ENCODE peak calls at places on chromosomes 6 and 20, in seven cellular contexts. One of them, this sample, is unnamed. For H3K4me1, the result is how much of the 10 kb centered on the place peaks cover.

GRCh38 chr20:20562507-20562906 is 149.9 kb downstream of the RALGAPA2 start:
- DNase-seq in PC-3: no peak
- DNase-seq in stomach: no peak
- DNase-seq in transverse colon: no peak
- DNase-seq in endothelial cell of umbilical vein: no peak
- DNase-seq in CD8-positive, alpha-beta T cell: no peak
- DNase-seq in IMR-90: no peak
- DNase-seq in this sample: no peak

GRCh38 chr6:2518029-2518428 is 232.7 kb downstream of the MYLK4 start:
- DNase-seq in PC-3: peak
- DNase-seq in stomach: no peak
- DNase-seq in transverse colon: no peak
- DNase-seq in endothelial cell of umbilical vein: no peak
- DNase-seq in CD8-positive, alpha-beta T cell: no peak
- DNase-seq in IMR-90: no peak
- DNase-seq in this sample: no peak

GRCh38 chr20:48189177-48189576 is 403.9 kb upstream of the SULF2 start:
- DNase-seq in PC-3: peak
- DNase-seq in stomach: no peak
- DNase-seq in transverse colon: no peak
- DNase-seq in endothelial cell of umbilical vein: peak
- DNase-seq in CD8-positive, alpha-beta T cell: no peak
- DNase-seq in IMR-90: no peak
- DNase-seq in this sample: no peak

GRCh38 chr6:38095054-38095453 is 275.5 kb downstream of the ZFAND3 start:
- DNase-seq in PC-3: peak
- DNase-seq in stomach: no peak
- DNase-seq in transverse colon: no peak
- DNase-seq in endothelial cell of umbilical vein: no peak
- DNase-seq in CD8-positive, alpha-beta T cell: no peak
- DNase-seq in IMR-90: peak
- DNase-seq in this sample: no peak

GRCh38 chr6:151765444-151765886 is 42.0 kb upstream of the ESR1 start:
- DNase-seq in PC-3: peak
- DNase-seq in stomach: no peak
- DNase-seq in transverse colon: peak
- DNase-seq in endothelial cell of umbilical vein: peak
- DNase-seq in CD8-positive, alpha-beta T cell: no peak
- DNase-seq in IMR-90: peak
- DNase-seq in this sample: peak

GRCh38 chr6:97361286-97361685 is 78.3 kb upstream of the MMS22L start:
- DNase-seq in PC-3: peak
- DNase-seq in stomach: no peak
- DNase-seq in transverse colon: no peak
- DNase-seq in endothelial cell of umbilical vein: peak
- DNase-seq in CD8-positive, alpha-beta T cell: no peak
- DNase-seq in IMR-90: no peak
- DNase-seq in this sample: no peak

GRCh38 chr6:136085370-136086115 is 164.6 kb downstream of the MTFR2 start:
- DNase-seq in PC-3: peak
- DNase-seq in stomach: no peak
- DNase-seq in transverse colon: no peak
- DNase-seq in endothelial cell of umbilical vein: no peak
- DNase-seq in CD8-positive, alpha-beta T cell: no peak
- DNase-seq in IMR-90: peak
- DNase-seq in this sample: no peak

GRCh38 chr6:156427345-156427744 is 349.8 kb upstream of the ARID1B start:
- DNase-seq in PC-3: peak
- DNase-seq in stomach: no peak
- DNase-seq in transverse colon: peak
- DNase-seq in endothelial cell of umbilical vein: peak
- DNase-seq in CD8-positive, alpha-beta T cell: no peak
- DNase-seq in IMR-90: peak
- DNase-seq in this sample: peak

GRCh38 chr6:37695857-37696219 is 1.8 kb downstream of the MDGA1 start:
- DNase-seq in PC-3: peak
- DNase-seq in stomach: no peak
- DNase-seq in transverse colon: no peak
- DNase-seq in endothelial cell of umbilical vein: peak
- DNase-seq in CD8-positive, alpha-beta T cell: no peak
- DNase-seq in IMR-90: peak
- DNase-seq in this sample: no peak

GRCh38 chr6:65566117-65566516 is 140.9 kb downstream of the EYS start:
- DNase-seq in PC-3: peak
- DNase-seq in stomach: no peak
- DNase-seq in transverse colon: no peak
- DNase-seq in endothelial cell of umbilical vein: no peak
- DNase-seq in CD8-positive, alpha-beta T cell: no peak
- DNase-seq in IMR-90: no peak
- DNase-seq in this sample: no peak

GRCh38 chr6:116575227-116575626 is 3.9 kb downstream of the RWDD1 start:
- DNase-seq in PC-3: no peak
- DNase-seq in stomach: no peak
- DNase-seq in transverse colon: no peak
- DNase-seq in endothelial cell of umbilical vein: no peak
- DNase-seq in CD8-positive, alpha-beta T cell: no peak
- DNase-seq in IMR-90: no peak
- DNase-seq in this sample: no peak

GRCh38 chr20:64003970-64004725 is 23.2 kb downstream of the PRPF6 start:
- DNase-seq in PC-3: no peak
- DNase-seq in stomach: no peak
- DNase-seq in transverse colon: no peak
- DNase-seq in endothelial cell of umbilical vein: no peak
- DNase-seq in CD8-positive, alpha-beta T cell: no peak
- DNase-seq in IMR-90: no peak
- DNase-seq in this sample: no peak

GRCh38 chr20:290081-290831 is at the start of gene C20orf96:
- DNase-seq in PC-3: peak
- DNase-seq in stomach: peak
- DNase-seq in transverse colon: peak
- DNase-seq in endothelial cell of umbilical vein: peak
- DNase-seq in CD8-positive, alpha-beta T cell: peak
- DNase-seq in IMR-90: peak
- DNase-seq in this sample: peak

GRCh38 chr20:286508-286907 is 4.0 kb downstream of the C20orf96 start:
- DNase-seq in PC-3: peak
- DNase-seq in stomach: no peak
- DNase-seq in transverse colon: no peak
- DNase-seq in endothelial cell of umbilical vein: no peak
- DNase-seq in CD8-positive, alpha-beta T cell: no peak
- DNase-seq in IMR-90: no peak
- DNase-seq in this sample: no peak

GRCh38 chr20:289693-290080 is 863 bp downstream of the C20orf96 start:
- DNase-seq in PC-3: peak
- DNase-seq in stomach: no peak
- DNase-seq in transverse colon: no peak
- DNase-seq in endothelial cell of umbilical vein: no peak
- DNase-seq in CD8-positive, alpha-beta T cell: no peak
- DNase-seq in IMR-90: no peak
- DNase-seq in this sample: no peak

GRCh38 chr20:294602-295001 is 2.8 kb upstream of the ZCCHC3 start:
- DNase-seq in PC-3: no peak
- DNase-seq in stomach: no peak
- DNase-seq in transverse colon: no peak
- DNase-seq in endothelial cell of umbilical vein: no peak
- DNase-seq in CD8-positive, alpha-beta T cell: no peak
- DNase-seq in IMR-90: no peak
- DNase-seq in this sample: no peak

DNA sequence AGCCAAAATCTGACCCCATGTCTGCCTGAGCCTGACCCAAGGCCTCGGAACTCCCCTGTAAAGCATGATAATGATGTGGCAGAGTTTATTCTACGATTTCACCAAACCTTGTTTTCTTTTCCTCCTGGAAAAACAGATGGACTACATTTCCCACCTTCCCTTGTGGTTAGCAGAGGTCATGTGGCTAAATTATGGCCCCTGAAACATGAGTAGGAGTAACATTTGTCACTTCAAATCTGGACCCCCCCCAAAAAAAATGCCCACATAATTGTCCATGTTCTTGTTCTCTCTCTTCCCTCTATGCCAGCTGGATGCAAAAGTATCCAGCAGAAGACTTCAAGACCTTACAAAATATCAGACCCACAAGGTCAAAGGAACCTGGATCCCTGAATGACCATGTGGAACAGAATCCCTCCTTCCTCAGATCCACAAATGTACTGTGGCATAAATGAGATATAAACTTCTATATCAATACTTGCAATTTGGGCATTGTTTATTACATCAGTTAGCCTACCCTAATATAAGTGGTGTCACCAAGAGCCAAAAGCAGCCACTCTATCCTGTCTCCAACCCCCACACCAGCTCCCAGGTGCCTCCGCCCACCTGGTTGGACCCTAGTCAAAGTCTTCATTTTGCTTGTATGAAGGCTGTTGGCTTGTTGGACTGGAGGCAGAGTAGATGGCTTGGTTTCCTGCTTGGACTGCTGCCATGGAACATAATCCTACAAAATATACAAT is 1.4 kb downstream of the C20orf96 start:
- DNase-seq in PC-3: peak
- DNase-seq in stomach: no peak
- DNase-seq in transverse colon: peak
- DNase-seq in endothelial cell of umbilical vein: peak
- DNase-seq in CD8-positive, alpha-beta T cell: no peak
- DNase-seq in IMR-90: no peak
- DNase-seq in this sample: peak
- H3K4me3 ChIP-seq in PC-3: peak
- H3K4me3 ChIP-seq in stomach: peak
- H3K4me3 ChIP-seq in transverse colon: no peak
- H3K4me3 ChIP-seq in endothelial cell of umbilical vein: peak
- H3K4me3 ChIP-seq in CD8-positive, alpha-beta T cell: no peak
- H3K4me3 ChIP-seq in IMR-90: peak
- H3K4me3 ChIP-seq in this sample: no peak

GRCh38 chr6:3742076-3742425 is 9.5 kb downstream of the PXDC1 start:
- DNase-seq in PC-3: peak
- DNase-seq in stomach: no peak
- DNase-seq in transverse colon: no peak
- DNase-seq in endothelial cell of umbilical vein: no peak
- DNase-seq in CD8-positive, alpha-beta T cell: no peak
- DNase-seq in IMR-90: no peak
- DNase-seq in this sample: no peak
- H3K4me1 ChIP-seq in PC-3: under half
- H3K4me1 ChIP-seq in stomach: half or more
- H3K4me1 ChIP-seq in transverse colon: under half
- H3K4me1 ChIP-seq in endothelial cell of umbilical vein: half or more
- H3K4me1 ChIP-seq in CD8-positive, alpha-beta T cell: under half
- H3K4me1 ChIP-seq in IMR-90: under half
- H3K4me1 ChIP-seq in this sample: under half

GRCh38 chr20:35192071-35192872 is 20.4 kb downstream of the PROCR start:
- DNase-seq in PC-3: peak
- DNase-seq in stomach: no peak
- DNase-seq in transverse colon: no peak
- DNase-seq in endothelial cell of umbilical vein: peak
- DNase-seq in CD8-positive, alpha-beta T cell: no peak
- DNase-seq in IMR-90: peak
- DNase-seq in this sample: peak
- H3K27ac ChIP-seq in PC-3: peak
- H3K27ac ChIP-seq in stomach: no peak
- H3K27ac ChIP-seq in transverse colon: peak
- H3K27ac ChIP-seq in endothelial cell of umbilical vein: no peak
- H3K27ac ChIP-seq in CD8-positive, alpha-beta T cell: no peak
- H3K27ac ChIP-seq in IMR-90: no peak
- H3K27ac ChIP-seq in this sample: no peak

GRCh38 chr20:62548483-62548882 is 72.7 kb upstream of the GATA5 start:
- DNase-seq in PC-3: no peak
- DNase-seq in stomach: no peak
- DNase-seq in transverse colon: no peak
- DNase-seq in endothelial cell of umbilical vein: no peak
- DNase-seq in CD8-positive, alpha-beta T cell: no peak
- DNase-seq in IMR-90: no peak
- DNase-seq in this sample: no peak

GRCh38 chr20:62551408-62552323 is 75.9 kb upstream of the GATA5 start:
- DNase-seq in PC-3: no peak
- DNase-seq in stomach: no peak
- DNase-seq in transverse colon: no peak
- DNase-seq in endothelial cell of umbilical vein: no peak
- DNase-seq in CD8-positive, alpha-beta T cell: peak
- DNase-seq in IMR-90: no peak
- DNase-seq in this sample: no peak

GRCh38 chr20:62549029-62549428 is 73.2 kb upstream of the GATA5 start:
- DNase-seq in PC-3: no peak
- DNase-seq in stomach: no peak
- DNase-seq in transverse colon: no peak
- DNase-seq in endothelial cell of umbilical vein: no peak
- DNase-seq in CD8-positive, alpha-beta T cell: no peak
- DNase-seq in IMR-90: no peak
- DNase-seq in this sample: no peak

GRCh38 chr20:62549499-62550086 is 73.8 kb upstream of the GATA5 start:
- DNase-seq in PC-3: no peak
- DNase-seq in stomach: no peak
- DNase-seq in transverse colon: no peak
- DNase-seq in endothelial cell of umbilical vein: no peak
- DNase-seq in CD8-positive, alpha-beta T cell: no peak
- DNase-seq in IMR-90: no peak
- DNase-seq in this sample: no peak

DNA sequence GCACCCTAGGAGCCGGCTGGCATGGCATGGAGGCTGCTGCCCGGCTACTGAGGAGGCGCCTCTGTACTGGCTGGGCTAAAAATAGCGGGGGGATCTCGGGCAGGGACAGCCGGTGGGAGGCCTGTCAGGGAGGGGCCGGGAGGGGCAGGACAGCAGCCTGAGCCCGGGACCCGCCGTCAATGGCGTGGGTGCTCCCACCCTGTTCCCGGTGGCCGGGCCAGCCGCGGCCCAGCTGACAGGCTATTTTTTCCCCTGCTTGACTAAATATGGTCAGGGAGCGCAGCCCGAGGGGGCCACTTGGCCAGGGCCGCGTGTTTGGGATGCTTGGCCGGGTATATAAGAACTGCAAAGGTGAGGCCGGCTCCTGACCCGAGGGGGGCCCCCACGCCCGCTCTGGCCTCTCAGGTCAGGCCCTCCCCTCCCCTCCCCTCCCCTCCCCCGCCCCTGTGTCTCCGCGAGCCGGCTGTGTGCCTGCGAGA is 74.3 kb upstream of the GATA5 start:
- DNase-seq in PC-3: no peak
- DNase-seq in stomach: no peak
- DNase-seq in transverse colon: no peak
- DNase-seq in endothelial cell of umbilical vein: no peak
- DNase-seq in CD8-positive, alpha-beta T cell: no peak
- DNase-seq in IMR-90: no peak
- DNase-seq in this sample: no peak
- H3K4me3 ChIP-seq in PC-3: no peak
- H3K4me3 ChIP-seq in stomach: peak
- H3K4me3 ChIP-seq in transverse colon: no peak
- H3K4me3 ChIP-seq in endothelial cell of umbilical vein: no peak
- H3K4me3 ChIP-seq in CD8-positive, alpha-beta T cell: no peak
- H3K4me3 ChIP-seq in IMR-90: no peak
- H3K4me3 ChIP-seq in this sample: no peak

DNA sequence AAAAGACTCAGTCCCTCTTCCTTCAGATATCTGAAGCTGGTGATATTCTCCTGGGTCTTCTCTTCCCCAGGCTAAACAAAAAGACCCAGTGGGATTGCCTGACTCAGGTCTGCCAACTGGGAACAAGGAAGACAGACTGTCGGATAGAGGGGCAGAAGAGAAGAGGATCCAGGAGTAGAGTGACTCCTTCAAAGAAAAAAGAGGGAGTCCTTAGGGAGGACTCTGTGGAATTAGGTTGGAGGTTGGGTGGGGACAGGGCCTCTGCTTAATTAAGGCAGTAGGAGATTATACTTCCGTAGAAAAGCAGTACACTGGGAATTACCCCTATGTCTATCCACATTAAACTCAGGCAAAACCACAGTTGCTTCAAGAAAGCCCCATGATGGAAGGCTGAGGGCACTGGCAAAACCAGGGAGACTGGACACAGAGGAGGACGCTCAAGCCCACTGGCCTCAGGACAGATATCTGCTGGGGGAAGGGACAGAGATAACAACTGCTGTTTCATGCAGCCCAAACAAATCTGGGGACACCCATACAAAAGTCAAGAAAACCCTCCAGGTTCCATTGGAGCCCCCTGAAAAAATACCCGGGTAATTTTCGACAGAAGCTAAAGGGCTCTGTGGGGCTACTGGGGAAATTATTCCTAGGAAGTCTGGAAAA is 5.7 kb downstream of the BCL2L1 start:
- DNase-seq in PC-3: no peak
- DNase-seq in stomach: no peak
- DNase-seq in transverse colon: no peak
- DNase-seq in endothelial cell of umbilical vein: no peak
- DNase-seq in CD8-positive, alpha-beta T cell: no peak
- DNase-seq in IMR-90: no peak
- DNase-seq in this sample: no peak
- H3K4me1 ChIP-seq in PC-3: half or more
- H3K4me1 ChIP-seq in stomach: half or more
- H3K4me1 ChIP-seq in transverse colon: half or more
- H3K4me1 ChIP-seq in endothelial cell of umbilical vein: half or more
- H3K4me1 ChIP-seq in CD8-positive, alpha-beta T cell: half or more
- H3K4me1 ChIP-seq in IMR-90: under half
- H3K4me1 ChIP-seq in this sample: under half

This sample was measured in small intestine.